ENCODE peak calls at places on chromosomes 4 and X, in five cellular contexts. Q is upper lobe of left lung, C is astrocyte of the spinal cord, F is upper lobe of right lung, B is right lobe of liver. D is an unnamed sample.

GRCh38 chrX:31012509-31013025 is 59.3 kb downstream of the FTHL17 start:
- DNase-seq in B (no peak), Q (no peak), F (no peak), C (no peak), D (no peak)

GRCh38 chr4:168433576-168433975 is 46.7 kb downstream of the DDX60L start:
- DNase-seq in Q (no peak), F (no peak), C (no peak), B (no peak), D (peak; percentile 13)

GRCh38 chr4:36812153-36812552 is 432.4 kb upstream of the NWD2 start:
- DNase-seq in F (no peak), C (no peak), B (no peak), Q (no peak), D (no peak)

GRCh38 chr4:110208419-110208818 is 10.0 kb upstream of the ELOVL6 start:
- DNase-seq in F (no peak), Q (no peak), B (no peak), C (no peak), D (no peak)

GRCh38 chr4:168388890-168389289 is 70.3 kb upstream of the DDX60 start:
- DNase-seq in F (no peak), C (peak; percentile 57), Q (no peak), B (no peak), D (peak; percentile 56)

GRCh38 chr4:183256756-183257385 is 63.2 kb downstream of the CLDN22 start:
- DNase-seq in F (peak; percentile 75), C (peak; percentile 40), B (no peak), Q (peak; percentile 55), D (peak; percentile 45)

GRCh38 chrX:103779156-103779555 is 2.5 kb downstream of the PLP1 start:
- DNase-seq in C (peak; percentile 15), Q (no peak), B (no peak), F (no peak), D (no peak)

GRCh38 chrX:150697641-150698040 is 4.4 kb downstream of the MTMR1 start:
- DNase-seq in C (no peak), Q (no peak), B (no peak), F (no peak), D (no peak)

GRCh38 chr4:68342139-68342538 is 7.8 kb downstream of the YTHDC1 start:
- DNase-seq in B (no peak), F (no peak), C (peak; percentile 70), Q (no peak), D (peak; percentile 66)

GRCh38 chrX:39850630-39851152 is 247.1 kb downstream of the BCOR start:
- DNase-seq in C (peak; percentile 54), Q (no peak), F (no peak), B (no peak), D (peak; percentile 58)

GRCh38 chrX:154719132-154719675 is 31.7 kb downstream of the GAB3 start:
- DNase-seq in F (no peak), Q (no peak), B (no peak), C (peak; percentile 67), D (no peak)

GRCh38 chr4:145486603-145487002 is 5.0 kb downstream of the SMAD1 start:
- DNase-seq in C (no peak), B (no peak), Q (no peak), F (no peak), D (no peak)

GRCh38 chr4:136731025-136731424 is 801.3 kb downstream of the PCDH18 start:
- DNase-seq in F (no peak), Q (no peak), B (no peak), C (peak; percentile 21), D (no peak)

GRCh38 chrX:42934020-42934701 is 156.2 kb upstream of the PPP1R2C start:
- DNase-seq in C (peak; percentile 0), Q (no peak), B (no peak), F (no peak), D (no peak)

GRCh38 chr4:6021831-6022606 is 3.8 kb upstream of the C4orf50 start:
- DNase-seq in B (no peak), F (no peak), C (no peak), Q (no peak), D (no peak)

GRCh38 chr4:169337510-169337909 is 66.8 kb upstream of the SH3RF1 start:
- DNase-seq in C (peak; percentile 92), B (no peak), Q (no peak), F (no peak), D (peak; percentile 92)

GRCh38 chr4:113455081-113455480 is 306.5 kb downstream of the CAMK2D start:
- DNase-seq in Q (no peak), C (no peak), F (no peak), B (no peak), D (no peak)

GRCh38 chr4:5918331-5919030 is 25.6 kb upstream of the CRMP1 start:
- DNase-seq in B (no peak), Q (no peak), F (no peak), C (no peak), D (no peak)

GRCh38 chr4:89821612-89822011 is 15.3 kb downstream of the SNCA start:
- DNase-seq in B (no peak), Q (no peak), F (no peak), C (no peak), D (no peak)

GRCh38 chr4:105569014-105569850 is 16.8 kb downstream of the ARHGEF38 start:
- DNase-seq in B (no peak), F (no peak), Q (no peak), C (no peak), D (no peak)

GRCh38 chr4:180751009-180751408 is 1492.2 kb upstream of the TENM3 start:
- DNase-seq in B (no peak), F (no peak), C (peak; percentile 86), Q (no peak), D (no peak)

GRCh38 chr4:2250003-2250763 is 8.3 kb upstream of the HAUS3 start:
- DNase-seq in F (peak; percentile 37), B (no peak), C (no peak), Q (peak; percentile 76), D (no peak)

GRCh38 chrX:56763556-56764152 is 34.6 kb downstream of the NBDY start:
- DNase-seq in Q (no peak), F (no peak), C (peak; percentile 39), B (peak; percentile 76), D (no peak)

GRCh38 chr4:185811509-185812364 is at the start of gene SORBS2:
- DNase-seq in B (peak; percentile 77), C (peak; percentile 72), F (peak; percentile 79), Q (peak; percentile 23), D (peak; percentile 6)

GRCh38 chr4:185805979-185806378 is 6.0 kb downstream of the SORBS2 start:
- DNase-seq in F (no peak), C (no peak), B (no peak), Q (no peak), D (no peak)

GRCh38 chr4:185813133-185813532 is 1.1 kb upstream of the SORBS2 start:
- DNase-seq in B (no peak), F (no peak), Q (no peak), C (no peak), D (no peak)

GRCh38 chr4:185810746-185811508 is 1.1 kb downstream of the SORBS2 start:
- DNase-seq in F (no peak), C (no peak), Q (no peak), B (no peak), D (no peak)

DNA sequence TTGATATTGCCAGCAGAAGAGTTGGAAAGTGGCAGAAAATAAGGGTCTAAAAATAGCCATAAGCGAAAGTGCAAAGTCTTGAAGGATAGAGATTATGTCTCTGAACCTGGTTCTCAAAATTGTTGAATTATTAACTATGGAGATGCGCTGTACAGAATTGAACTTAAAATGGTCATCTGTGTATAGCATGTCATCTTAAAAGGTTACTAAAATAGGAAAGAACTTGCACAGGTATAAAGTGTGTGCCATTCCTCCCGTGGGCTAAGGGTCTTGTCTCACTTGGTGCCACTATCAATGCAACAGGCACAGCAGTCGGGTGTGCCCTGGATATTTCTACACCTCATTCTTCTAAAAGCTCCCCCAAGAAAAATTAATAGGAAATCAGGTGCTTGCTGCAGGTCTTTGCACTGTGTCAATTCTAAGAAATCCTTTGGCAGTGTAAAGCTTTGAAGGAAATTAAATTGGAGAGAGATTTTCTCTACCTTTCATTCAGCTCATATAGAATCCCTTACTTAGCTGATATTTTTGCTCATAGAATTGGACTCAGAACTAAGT is 2.4 kb downstream of the SORBS2 start:
- DNase-seq in Q (no peak), F (no peak), C (no peak), B (no peak), D (no peak)
- H3K4me3 ChIP-seq in Q (no peak overlapping the region), F (peak overlapping the region; percentile 50), C (no peak overlapping the region), B (peak overlapping the region; percentile 43), D (no peak overlapping the region)

GRCh38 chr4:73620115-73620792 is at the start of gene RASSF6:
- DNase-seq in F (peak; percentile 93), C (no peak), B (peak; percentile 72), Q (peak; percentile 94), D (peak; percentile 8)
- TF ChIP-seq CTCF in F (no peak), C (no peak), B (no peak), Q (no peak), D (no peak)

DNA sequence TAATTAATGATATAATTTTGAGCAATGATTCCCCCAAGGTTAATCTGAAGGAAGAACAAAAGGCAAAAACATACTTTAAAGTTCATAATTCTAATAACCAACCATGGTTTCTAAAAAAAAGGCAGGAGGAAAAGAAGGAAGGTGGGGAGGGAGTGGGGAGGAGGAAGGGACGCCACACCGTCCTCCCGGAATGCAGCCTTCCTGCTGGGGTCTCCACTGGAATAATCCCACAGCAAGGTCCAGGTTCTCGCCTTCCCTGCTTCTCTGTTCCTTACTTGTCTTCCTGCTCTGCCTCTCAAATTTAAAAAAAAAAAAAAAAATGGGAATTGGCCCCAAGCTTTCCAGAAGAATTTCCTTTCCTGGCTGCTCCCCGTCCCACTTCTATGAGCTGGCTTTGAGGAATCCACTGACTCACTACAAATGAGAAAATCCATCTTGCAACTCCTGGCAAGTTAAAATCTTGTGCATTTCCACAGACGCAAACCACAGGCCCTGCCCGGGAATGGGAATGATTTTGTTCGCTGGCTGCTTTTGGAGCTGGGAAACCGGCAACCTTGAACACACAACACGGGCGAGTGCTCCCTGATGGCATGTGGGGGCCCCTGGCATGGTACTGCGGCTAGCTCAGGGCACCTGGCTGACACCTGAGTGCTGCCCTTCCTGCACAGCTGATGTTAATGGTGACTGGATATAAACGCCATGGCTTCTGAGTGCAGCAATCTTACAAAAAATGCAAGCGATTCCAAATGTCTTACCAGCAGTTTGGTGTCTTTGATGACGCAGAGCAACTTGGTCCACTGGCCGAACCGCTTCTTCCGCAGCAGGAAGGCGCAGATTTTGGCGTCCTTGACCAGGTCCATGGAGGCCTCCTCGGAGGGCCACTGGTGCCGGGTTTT is 97.0 kb downstream of the AFAP1 start:
- DNase-seq in F (no peak), Q (peak; percentile 52), C (peak; percentile 98), B (no peak), D (peak; percentile 94)
- H3K4me3 ChIP-seq in F (no peak overlapping the region), Q (no peak overlapping the region), C (no peak overlapping the region), B (no peak overlapping the region), D (peak overlapping the region; percentile 16)

DNA sequence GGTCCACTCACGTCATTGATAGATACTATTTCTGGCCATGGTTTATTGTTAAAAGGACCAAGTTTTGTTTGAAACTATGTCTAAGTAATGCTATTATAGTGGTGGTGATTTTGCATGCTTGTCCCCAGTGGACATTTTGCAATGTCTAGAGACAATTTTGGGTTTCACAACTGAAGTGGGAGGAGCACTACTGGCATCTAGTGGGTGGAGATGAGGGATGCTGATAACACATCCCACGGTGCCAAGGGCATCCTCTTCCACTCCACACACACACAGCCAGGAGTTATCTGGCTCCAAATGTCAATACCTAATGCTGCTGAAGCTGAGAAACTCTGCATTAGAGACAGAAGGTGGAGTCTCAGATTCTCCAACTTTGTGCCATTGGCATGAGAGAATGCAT is 131.2 kb downstream of the FRMPD4 start:
- DNase-seq in B (no peak), C (no peak), F (no peak), Q (no peak), D (peak; percentile 10)
- TF ChIP-seq CTCF in B (no peak), C (no peak), F (no peak), Q (no peak), D (no peak)

D was measured in foreskin fibroblast.